ENCODE peak calls at places on chromosomes 6 and 20, in six cellular contexts. E, M, Q, J, V and H are unnamed samples.

GRCh38 chr20:46173652-46174468 is 55.7 kb downstream of the CD40 start:
- DNase-seq in E (no peak), M (no peak), Q (no peak), J (no peak), V (no peak), H (no peak)

GRCh38 chr6:56742122-56742791 is 99.6 kb upstream of the DST start:
- DNase-seq in E (no peak), M (no peak), Q (no peak), J (no peak), V (no peak), H (peak)

GRCh38 chr6:133971861-133972260 is 18.8 kb downstream of the TBPL1 start:
- DNase-seq in E (no peak), M (no peak), Q (no peak), J (no peak), V (no peak), H (no peak)

GRCh38 chr6:116444092-116444491 is 17.1 kb upstream of the CALHM6 start:
- DNase-seq in E (no peak), M (no peak), Q (no peak), J (peak), V (no peak), H (peak)

GRCh38 chr20:33120934-33121333 is 41.5 kb downstream of the BPIFB4 start:
- DNase-seq in E (no peak), M (no peak), Q (no peak), J (no peak), V (no peak), H (no peak)

GRCh38 chr20:32943490-32944052 is 60.7 kb downstream of the SUN5 start:
- DNase-seq in E (no peak), M (no peak), Q (no peak), J (no peak), V (no peak), H (no peak)

GRCh38 chr20:57425150-57426013 is 34.2 kb downstream of the RBM38 start:
- DNase-seq in E (no peak), M (no peak), Q (no peak), J (peak), V (no peak), H (no peak)

GRCh38 chr6:158655569-158656450 is 6.0 kb downstream of the SYTL3 start:
- DNase-seq in E (no peak), M (no peak), Q (no peak), J (no peak), V (no peak), H (no peak)

GRCh38 chr6:33204415-33205171 is at the start of gene HSD17B8:
- DNase-seq in E (peak), M (peak), Q (peak), J (peak), V (peak), H (peak)

GRCh38 chr6:32840604-32841246 is 2.2 kb upstream of the TAP2 start:
- DNase-seq in E (no peak), M (no peak), Q (no peak), J (no peak), V (no peak), H (peak)

GRCh38 chr6:128333581-128334223 is 186.7 kb downstream of the PTPRK start:
- DNase-seq in E (no peak), M (no peak), Q (no peak), J (no peak), V (no peak), H (no peak)

GRCh38 chr6:128323011-128323410 is 197.4 kb downstream of the PTPRK start:
- DNase-seq in E (no peak), M (no peak), Q (no peak), J (no peak), V (no peak), H (no peak)

DNA sequence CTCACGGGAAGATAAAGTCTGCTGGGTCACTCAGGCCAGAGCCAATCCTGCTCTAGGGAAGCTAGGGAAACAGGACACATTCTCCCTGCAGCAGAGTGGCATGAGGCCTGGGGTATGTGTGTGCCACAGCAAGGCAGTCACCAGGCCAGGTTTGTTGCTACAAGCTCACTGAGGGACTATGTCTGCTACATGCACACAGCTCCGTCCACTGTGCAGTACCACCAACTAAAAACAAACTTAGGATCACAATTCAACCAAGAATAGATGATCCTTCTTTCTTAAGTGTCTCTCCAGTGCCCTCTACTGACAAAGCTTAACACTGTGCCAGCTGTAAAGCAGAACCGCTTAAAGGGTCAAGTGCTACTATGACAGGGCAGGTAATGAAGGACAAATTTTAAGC is 192.5 kb downstream of the PTPRK start:
- DNase-seq in E (no peak), M (no peak), Q (no peak), J (peak), V (no peak), H (peak)
- TF ChIP-seq CTCF in E (peak), M (peak), Q (no peak), J (peak), V (no peak), H (peak)

GRCh38 chr6:28501259-28501658 is 14.3 kb downstream of the GPX6 start:
- DNase-seq in E (no peak), M (no peak), Q (no peak), J (no peak), V (no peak), H (no peak)

GRCh38 chr6:28497306-28497705 is 18.3 kb downstream of the GPX6 start:
- DNase-seq in E (no peak), M (no peak), Q (no peak), J (no peak), V (no peak), H (no peak)

GRCh38 chr6:28497893-28498292 is 17.7 kb downstream of the GPX6 start:
- DNase-seq in E (no peak), M (no peak), Q (no peak), J (no peak), V (no peak), H (no peak)

GRCh38 chr6:28491984-28492317 is 23.6 kb downstream of the GPX6 start:
- DNase-seq in E (no peak), M (no peak), Q (no peak), J (no peak), V (no peak), H (no peak)

GRCh38 chr6:28496099-28496779 is 19.4 kb downstream of the GPX6 start:
- DNase-seq in E (no peak), M (no peak), Q (no peak), J (no peak), V (no peak), H (no peak)
- TF ChIP-seq CTCF in E (peak), M (no peak), Q (no peak), J (no peak), V (no peak), H (peak)

GRCh38 chr6:701696-702479 is 8.9 kb upstream of the EXOC2 start:
- DNase-seq in E (no peak), M (no peak), Q (no peak), J (no peak), V (no peak), H (no peak)
- TF ChIP-seq CTCF in E (no peak), M (no peak), Q (no peak), J (no peak), V (no peak), H (no peak)

GRCh38 chr6:29419516-29419915 is 4.8 kb downstream of the OR12D1 start:
- DNase-seq in E (no peak), M (no peak), Q (no peak), J (no peak), V (no peak), H (no peak)

DNA sequence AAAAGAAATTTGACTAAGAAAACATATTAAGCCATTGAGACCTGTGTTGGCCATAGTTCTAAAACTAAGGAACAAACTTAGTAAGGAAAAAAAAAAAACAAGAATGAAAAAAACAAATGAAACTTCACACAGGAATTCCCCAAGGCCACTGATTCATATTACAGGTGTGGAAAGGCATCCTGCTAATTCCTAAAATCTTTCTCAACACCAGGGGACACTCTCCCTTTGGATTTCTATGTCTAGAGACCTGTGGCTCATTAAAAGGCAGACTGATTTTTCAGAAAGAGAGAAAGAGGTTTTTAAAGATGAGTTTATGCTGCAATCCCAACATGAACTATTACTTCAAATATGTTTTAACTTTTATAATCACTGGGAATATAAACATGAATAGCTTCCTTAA is at the start of gene OR12D1:
- DNase-seq in E (no peak), M (no peak), Q (no peak), J (no peak), V (no peak), H (no peak)
- TF ChIP-seq CTCF in E (no peak), M (no peak), Q (no peak), J (no peak), V (no peak), H (no peak)

GRCh38 chr6:124462746-124463145 is 499.5 kb upstream of the RNF217 start:
- DNase-seq in E (no peak), M (no peak), Q (no peak), J (no peak), V (no peak), H (no peak)
- TF ChIP-seq CTCF in E (no peak), M (no peak), Q (no peak), J (no peak), V (no peak), H (no peak)